ENCODE peak calls at places on chromosomes 6 and 20, in seven cellular contexts. W, F, N, V, J, K and M are unnamed samples.

GRCh38 chr6:148525453-148525852 is 182.8 kb downstream of the SASH1 start:
- DNase-seq in V (no peak), W (no peak), J (no peak), K (no peak), N (no peak), F (peak), M (no peak)

GRCh38 chr20:397432-398237 is 10.5 kb upstream of the RBCK1 start:
- DNase-seq in J (no peak), N (no peak), W (no peak), K (no peak), F (no peak), V (no peak), M (no peak)

GRCh38 chr6:34273242-34273805 is 24.5 kb upstream of the SMIM29 start:
- DNase-seq in N (no peak), V (no peak), J (no peak), K (no peak), F (peak), W (no peak), M (no peak)

GRCh38 chr6:149680490-149680889 is 32.0 kb upstream of the KATNA1 start:
- DNase-seq in N (no peak), J (no peak), K (no peak), V (no peak), F (no peak), W (no peak), M (no peak)

GRCh38 chr20:5886788-5887187 is 63.5 kb downstream of the TRMT6 start:
- DNase-seq in N (no peak), K (no peak), J (no peak), F (no peak), W (no peak), V (no peak), M (peak)

GRCh38 chr20:45893831-45894230 is 2.7 kb downstream of the CTSA start:
- DNase-seq in F (no peak), J (no peak), K (no peak), N (no peak), W (no peak), V (no peak), M (no peak)

GRCh38 chr20:7348253-7348652 is 580.8 kb downstream of the BMP2 start:
- DNase-seq in W (no peak), N (no peak), J (no peak), F (no peak), V (no peak), K (no peak), M (peak)

GRCh38 chr20:33685328-33686007 is 717 bp downstream of the E2F1 start:
- DNase-seq in K (peak), F (peak), J (peak), W (peak), V (no peak), N (no peak), M (peak)

GRCh38 chr20:41352106-41352505 is 11.5 kb downstream of the LPIN3 start:
- DNase-seq in K (no peak), F (no peak), N (no peak), W (peak), J (peak), V (peak), M (no peak)

GRCh38 chr20:50799176-50799889 is 4.5 kb downstream of the BCAS4 start:
- DNase-seq in V (no peak), K (no peak), J (no peak), F (no peak), N (no peak), W (no peak), M (no peak)

GRCh38 chr20:50801747-50802125 is 6.9 kb downstream of the BCAS4 start:
- DNase-seq in V (no peak), N (no peak), F (no peak), W (no peak), J (no peak), K (no peak), M (no peak)

GRCh38 chr20:50797142-50797541 is 2.3 kb downstream of the BCAS4 start:
- DNase-seq in V (no peak), F (no peak), J (no peak), W (no peak), K (no peak), N (no peak), M (no peak)

GRCh38 chr20:50799890-50800550 is 5.2 kb downstream of the BCAS4 start:
- DNase-seq in W (no peak), V (no peak), N (no peak), F (no peak), K (no peak), J (no peak), M (no peak)

DNA sequence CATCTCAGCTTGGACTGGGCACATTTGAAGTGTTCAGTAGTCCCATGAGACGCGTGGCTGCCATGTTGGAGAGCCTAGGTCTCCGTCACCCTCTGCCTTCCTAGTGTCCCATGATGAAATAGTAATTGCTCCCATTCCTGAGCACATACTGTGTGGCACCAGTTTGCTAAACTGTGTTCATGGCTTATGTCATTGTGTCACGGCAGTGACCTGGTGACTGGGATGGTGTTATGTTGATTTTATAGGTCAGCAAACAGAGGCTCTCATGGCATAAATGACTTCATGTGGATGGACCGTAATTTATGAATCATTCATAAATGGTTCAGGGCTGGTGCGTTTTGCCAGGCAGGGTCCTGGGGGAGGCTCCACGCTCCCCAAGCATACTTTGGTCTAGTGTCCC is 3.8 kb downstream of the BCAS4 start:
- DNase-seq in K (no peak), F (no peak), V (no peak), J (no peak), N (no peak), W (no peak), M (no peak)
- H3K4me2 ChIP-seq in K (peak), F (no peak), V (no peak), J (no peak), N (no peak), W (no peak), M (no peak)

GRCh38 chr20:9516658-9516987 is 2.2 kb downstream of the LAMP5 start:
- DNase-seq in K (no peak), N (no peak), J (peak), V (no peak), F (no peak), W (no peak), M (no peak)

GRCh38 chr20:9515211-9515580 is 806 bp downstream of the LAMP5 start:
- DNase-seq in V (no peak), N (no peak), W (no peak), K (no peak), F (no peak), J (no peak), M (no peak)

GRCh38 chr20:9515761-9516657 is 1.6 kb downstream of the LAMP5 start:
- DNase-seq in W (peak), V (no peak), F (no peak), N (no peak), J (peak), K (no peak), M (no peak)

GRCh38 chr20:9514072-9514460 is 324 bp upstream of the LAMP5 start:
- DNase-seq in K (no peak), F (no peak), N (no peak), W (no peak), J (peak), V (no peak), M (no peak)

GRCh38 chr20:9514461-9515210 is at the start of gene LAMP5:
- DNase-seq in K (no peak), N (peak), W (peak), J (peak), F (peak), V (no peak), M (no peak)
- H3K4me2 ChIP-seq in K (peak), N (peak), W (peak), J (peak), F (peak), V (peak), M (peak)

DNA sequence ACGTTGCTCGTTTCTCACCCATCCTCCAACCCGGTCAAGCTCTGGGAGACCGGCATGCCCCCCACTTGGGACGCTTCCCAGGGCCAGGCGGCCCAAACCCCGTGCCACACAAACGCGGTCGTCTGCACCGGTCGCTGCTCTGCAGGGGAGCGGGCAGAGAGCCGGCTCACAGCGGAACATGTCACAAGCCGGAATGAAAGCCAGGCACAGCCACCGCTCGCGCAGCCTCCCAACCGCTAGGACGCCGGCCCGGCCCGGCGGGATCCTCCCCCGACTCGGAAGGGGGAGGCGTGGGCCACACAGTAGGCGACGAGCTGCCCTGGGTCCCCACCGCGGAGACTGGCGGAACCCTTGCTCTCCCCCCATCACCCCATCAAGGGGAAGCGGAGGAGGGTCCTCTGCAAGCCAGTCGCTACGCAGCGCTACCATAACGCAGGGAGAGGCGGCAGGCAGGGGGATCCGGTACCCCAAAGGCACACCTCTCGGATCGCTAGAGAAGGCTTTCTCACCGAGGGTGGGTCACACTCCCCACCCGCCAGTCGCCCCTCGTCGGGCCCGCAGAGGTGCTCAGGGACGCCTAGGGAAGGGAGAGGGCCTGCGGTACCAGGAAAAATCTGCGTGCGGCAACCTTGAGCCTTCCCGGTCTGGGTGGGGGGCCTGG is 768.4 kb upstream of the DEFB115 start:
- DNase-seq in V (no peak), F (no peak), K (no peak), J (no peak), W (no peak), N (no peak), M (no peak)
- H3K4me2 ChIP-seq in V (no peak), F (no peak), K (no peak), J (no peak), W (no peak), N (peak), M (no peak)

GRCh38 chr6:136762022-136762975 is 30.0 kb downstream of the MAP3K5 start:
- DNase-seq in K (no peak), V (no peak), W (no peak), N (no peak), J (no peak), F (no peak), M (no peak)
- H3K4me2 ChIP-seq in K (peak), V (no peak), W (no peak), N (no peak), J (no peak), F (no peak), M (peak)

GRCh38 chr6:38221236-38221635 is 401.7 kb downstream of the ZFAND3 start:
- DNase-seq in N (no peak), K (no peak), V (no peak), J (no peak), W (no peak), F (no peak), M (no peak)
- H3K4me2 ChIP-seq in N (no peak), K (no peak), V (no peak), J (no peak), W (no peak), F (no peak), M (no peak)

GRCh38 chr20:63359164-63359934 is 1.8 kb downstream of the CHRNA4 start:
- DNase-seq in K (no peak), J (no peak), N (no peak), V (no peak), W (no peak), F (no peak), M (no peak)

GRCh38 chr20:63362426-63363009 is 1.4 kb upstream of the CHRNA4 start:
- DNase-seq in W (no peak), J (no peak), F (no peak), V (no peak), N (no peak), K (no peak), M (no peak)

GRCh38 chr20:63361507-63362425 is 617 bp upstream of the CHRNA4 start:
- DNase-seq in F (no peak), V (no peak), W (peak), N (no peak), J (peak), K (no peak), M (no peak)

GRCh38 chr20:63359937-63360849 is 956 bp downstream of the CHRNA4 start:
- DNase-seq in K (no peak), J (peak), V (no peak), W (no peak), F (no peak), N (no peak), M (no peak)

DNA sequence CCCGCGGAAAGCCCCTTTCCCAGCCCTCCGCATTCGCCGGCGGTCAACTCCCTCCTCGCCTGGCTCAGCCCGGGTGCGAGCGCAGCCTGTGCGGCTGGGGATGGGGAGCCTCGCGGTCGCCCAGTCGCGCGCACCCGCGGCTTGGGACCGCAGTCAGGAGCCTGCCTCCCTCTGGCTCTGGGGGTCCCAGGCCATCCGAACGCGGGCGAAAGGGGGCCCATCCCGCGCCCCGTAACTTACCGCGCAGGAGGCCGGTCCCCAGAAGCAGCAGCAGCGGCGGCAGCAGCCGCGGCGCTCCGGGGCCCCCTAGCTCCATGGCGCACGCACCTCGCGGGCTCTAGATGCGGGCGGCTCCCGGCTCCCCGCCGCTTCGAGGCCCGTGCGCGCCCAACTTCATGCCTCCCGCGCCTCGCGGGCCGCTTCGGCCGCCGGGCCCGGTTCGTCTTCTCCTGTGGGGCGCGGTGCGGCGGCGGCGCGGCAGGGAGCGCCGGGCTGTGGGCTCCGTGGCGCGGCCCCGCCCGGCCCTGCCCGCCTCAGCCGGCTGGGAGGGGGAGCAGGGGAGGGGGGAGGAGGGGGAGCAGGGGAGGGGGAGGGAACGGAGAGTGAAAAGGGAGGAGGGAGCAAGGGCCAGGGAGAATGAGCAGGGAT is at the start of gene CHRNA4:
- DNase-seq in N (no peak), F (no peak), V (no peak), K (no peak), J (peak), W (no peak), M (no peak)
- H3K4me2 ChIP-seq in N (peak), F (no peak), V (peak), K (no peak), J (peak), W (peak), M (no peak)

GRCh38 chr20:49521356-49521755 is 38.9 kb upstream of the KCNB1 start:
- DNase-seq in V (no peak), K (no peak), N (no peak), J (no peak), W (no peak), F (no peak), M (no peak)

GRCh38 chr20:49519212-49519712 is 36.8 kb upstream of the KCNB1 start:
- DNase-seq in F (no peak), W (no peak), V (no peak), J (no peak), K (no peak), N (no peak), M (no peak)

GRCh38 chr20:49518576-49518975 is 36.1 kb upstream of the KCNB1 start:
- DNase-seq in V (no peak), F (no peak), J (no peak), W (no peak), K (no peak), N (no peak), M (no peak)

GRCh38 chr20:49517509-49518100 is 35.1 kb upstream of the KCNB1 start:
- DNase-seq in K (no peak), N (no peak), V (no peak), W (no peak), J (no peak), F (no peak), M (no peak)

DNA sequence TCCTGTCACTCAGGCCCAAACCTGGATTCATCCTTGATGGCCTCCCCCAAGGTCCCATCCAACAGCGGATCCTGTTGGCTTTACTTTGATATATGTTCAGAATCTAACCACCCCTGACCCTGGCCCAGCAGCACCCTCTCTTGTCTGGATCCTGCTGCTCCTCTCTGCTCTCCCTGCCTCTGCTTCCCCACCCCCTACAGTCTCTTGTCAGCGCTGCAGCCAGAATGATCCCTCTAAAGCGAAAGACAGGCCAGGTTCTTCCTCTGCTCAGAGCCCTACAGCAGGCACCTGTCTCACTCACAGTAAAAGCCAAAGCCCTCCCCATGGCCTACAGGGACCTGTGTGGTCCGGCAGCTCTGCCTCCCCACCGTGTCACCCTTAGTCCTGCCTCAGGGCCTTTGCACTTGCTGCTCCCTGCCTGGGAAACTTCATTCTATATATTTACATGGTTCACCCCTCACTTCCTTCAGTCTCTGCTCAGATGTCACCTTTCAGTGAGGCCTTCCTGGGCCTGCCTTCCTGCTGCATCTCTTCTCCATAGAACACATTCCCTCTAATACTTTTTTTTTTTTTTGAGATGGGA is 37.4 kb upstream of the KCNB1 start:
- DNase-seq in J (no peak), V (no peak), K (no peak), N (no peak), W (no peak), F (no peak), M (no peak)
- H3K4me2 ChIP-seq in J (no peak), V (no peak), K (no peak), N (no peak), W (no peak), F (no peak), M (no peak)

GRCh38 chr20:37919389-37920040 is 16.6 kb downstream of the VSTM2L start:
- DNase-seq in J (peak), N (no peak), F (no peak), V (no peak), W (no peak), K (no peak), M (no peak)

GRCh38 chr20:37920679-37921322 is 17.9 kb downstream of the VSTM2L start:
- DNase-seq in V (no peak), N (no peak), W (no peak), J (no peak), F (no peak), K (no peak), M (no peak)

GRCh38 chr20:37920270-37920669 is 17.3 kb downstream of the VSTM2L start:
- DNase-seq in K (no peak), V (no peak), F (no peak), N (no peak), J (no peak), W (no peak), M (no peak)

GRCh38 chr20:37921341-37921929 is 18.5 kb downstream of the VSTM2L start:
- DNase-seq in F (no peak), K (peak), J (no peak), N (no peak), W (no peak), V (no peak), M (no peak)

DNA sequence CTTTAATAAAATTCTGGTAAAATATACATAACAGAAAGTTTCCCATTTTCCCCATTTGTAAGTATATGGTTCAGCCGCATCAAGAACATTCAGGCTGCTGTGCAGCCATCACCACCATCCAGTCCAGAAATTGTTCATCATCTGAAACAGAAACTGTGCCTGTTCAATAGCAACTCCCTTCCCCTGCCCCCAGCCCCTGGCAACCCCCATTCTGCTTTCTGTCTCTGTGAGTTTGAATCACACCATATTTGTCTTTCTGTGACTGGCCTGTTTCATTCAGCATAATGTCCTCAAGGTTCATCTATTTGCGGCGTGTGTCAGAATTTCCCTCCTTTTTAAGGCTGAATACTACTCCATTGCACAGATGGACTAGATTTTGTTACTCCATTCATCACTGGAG is 19.1 kb downstream of the VSTM2L start:
- DNase-seq in N (no peak), W (no peak), K (peak), V (no peak), J (no peak), F (no peak), M (no peak)
- H3K4me2 ChIP-seq in N (no peak), W (no peak), K (peak), V (no peak), J (no peak), F (no peak), M (no peak)

GRCh38 chr6:139649718-139650117 is 275.3 kb upstream of the CITED2 start:
- DNase-seq in J (no peak), N (no peak), V (no peak), K (no peak), F (no peak), W (no peak), M (no peak)

GRCh38 chr6:139647816-139648215 is 273.4 kb upstream of the CITED2 start:
- DNase-seq in J (no peak), W (no peak), K (no peak), F (no peak), V (no peak), N (no peak), M (no peak)

GRCh38 chr6:139649128-139649527 is 274.7 kb upstream of the CITED2 start:
- DNase-seq in W (no peak), K (no peak), F (no peak), V (no peak), J (no peak), N (no peak), M (no peak)

GRCh38 chr6:139647001-139647400 is 272.6 kb upstream of the CITED2 start:
- DNase-seq in V (no peak), K (no peak), F (peak), J (no peak), W (no peak), N (no peak), M (no peak)

DNA sequence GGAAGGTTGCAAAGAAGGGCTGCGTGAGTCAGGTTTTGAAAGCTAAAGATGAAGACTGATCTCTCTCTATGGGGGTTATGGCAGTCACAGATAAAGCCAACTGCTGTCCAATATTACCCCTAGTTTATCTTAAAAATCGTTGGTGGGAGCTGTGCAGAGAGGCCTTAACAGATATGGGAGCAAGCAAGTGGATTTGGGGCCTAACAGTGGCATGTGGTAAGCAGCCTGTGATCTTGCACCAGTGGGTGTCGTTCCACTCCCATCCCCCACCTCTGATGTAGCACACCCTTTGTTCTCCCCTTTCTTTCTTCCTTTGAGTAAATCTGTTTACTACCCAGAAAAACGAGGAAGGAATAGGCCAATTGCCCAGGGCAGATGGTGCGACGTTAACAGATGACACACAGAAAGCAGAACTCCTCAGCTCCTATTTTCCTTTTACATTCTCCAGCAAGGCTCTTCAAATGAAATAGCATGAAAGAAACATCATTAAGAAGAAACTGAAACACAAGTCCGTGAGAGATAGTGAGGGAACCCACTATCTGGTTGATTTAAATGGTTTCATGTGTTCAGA is 274.1 kb upstream of the CITED2 start:
- DNase-seq in W (no peak), K (no peak), J (no peak), F (no peak), V (no peak), N (no peak), M (no peak)
- H3K4me2 ChIP-seq in W (no peak), K (no peak), J (no peak), F (no peak), V (no peak), N (no peak), M (no peak)

GRCh38 chr20:39865446-39865845 is 823.6 kb downstream of the MAFB start:
- DNase-seq in K (no peak), F (no peak), V (no peak), J (no peak), N (no peak), W (no peak), M (no peak)
- H3K4me2 ChIP-seq in K (no peak), F (no peak), V (no peak), J (no peak), N (no peak), W (no peak), M (no peak)